ENCODE peak calls at places on chromosomes 5 and 9, in six cellular contexts. N is NCI-H2107; V is NCI-H1417; B is CD8-positive, alpha-beta T cell; K is activated T-cell treated with anti-CD3 and anti-CD28 coated beads for 24 hours; M is fibroblast of the conjunctiva. D is an unnamed sample.

GRCh38 chr5:126516133-126516532 is 78.9 kb downstream of the ALDH7A1 start:
- DNase-seq in N (peak), V (peak), B (no peak), K (no peak), M (no peak), D (no peak)

GRCh38 chr5:104179057-104179456 is 616.5 kb upstream of the NUDT12 start:
- DNase-seq in N (no peak), V (peak), B (no peak), K (no peak), M (no peak), D (no peak)

GRCh38 chr9:137458194-137459146 is 664 bp downstream of the NSMF start:
- DNase-seq in N (no peak), V (peak), B (no peak), K (no peak), M (no peak), D (no peak)

GRCh38 chr9:97565262-97565661 is 63.8 kb downstream of the TMOD1 start:
- DNase-seq in N (no peak), V (no peak), B (no peak), K (no peak), M (no peak), D (no peak)

GRCh38 chr5:33364406-33364805 is 76.4 kb upstream of the TARS1 start:
- DNase-seq in N (no peak), V (no peak), B (no peak), K (no peak), M (no peak), D (no peak)

GRCh38 chr9:107545036-107545435 is 55.5 kb upstream of the KLF4 start:
- DNase-seq in N (no peak), V (no peak), B (no peak), K (no peak), M (no peak), D (no peak)

GRCh38 chr5:144191998-144192397 is 21.3 kb downstream of the KCTD16 start:
- DNase-seq in N (no peak), V (peak), B (peak), K (peak), M (peak), D (no peak)

GRCh38 chr5:134453016-134453415 is 41.3 kb upstream of the CDKN2AIPNL start:
- DNase-seq in N (no peak), V (no peak), B (no peak), K (no peak), M (no peak), D (no peak)

GRCh38 chr5:142684508-142685031 is 1.3 kb downstream of the FGF1 start:
- DNase-seq in N (no peak), V (no peak), B (no peak), K (no peak), M (no peak), D (no peak)

GRCh38 chr5:140796718-140797095 is 2.1 kb downstream of the PCDHA2 start:
- DNase-seq in N (no peak), V (no peak), B (no peak), K (no peak), M (no peak), D (no peak)

GRCh38 chr9:115296831-115297565 is 179.0 kb upstream of the TNC start:
- DNase-seq in N (no peak), V (peak), B (no peak), K (no peak), M (no peak), D (no peak)

GRCh38 chr5:141889282-141889871 is 11.2 kb upstream of the PCDH1 start:
- DNase-seq in N (no peak), V (peak), B (no peak), K (no peak), M (no peak), D (no peak)

GRCh38 chr5:147911427-147911826 is 5.1 kb upstream of the C5orf46 start:
- DNase-seq in N (no peak), V (no peak), B (no peak), K (no peak), M (no peak), D (no peak)

GRCh38 chr9:126532019-126532462 is 81.7 kb upstream of the LMX1B start:
- DNase-seq in N (no peak), V (no peak), B (no peak), K (no peak), M (peak), D (no peak)

D was measured in NCI-H510A.